ENCODE peak calls at places on chromosomes 6 and 20, in six cellular contexts. B, K, M, A, I and T are unnamed samples.

GRCh38 chr20:54479138-54479906 is 3.9 kb downstream of the DOK5 start:
- DNase-seq in B (no peak), K (peak), M (peak), A (no peak), I (no peak), T (no peak)

GRCh38 chr6:50720623-50721022 is 7.3 kb downstream of the TFAP2D start:
- DNase-seq in B (no peak), K (no peak), M (peak), A (peak), I (no peak), T (no peak)

GRCh38 chr6:37289931-37290330 is 32.0 kb upstream of the TMEM217 start:
- DNase-seq in B (no peak), K (no peak), M (no peak), A (no peak), I (no peak), T (no peak)

GRCh38 chr20:33803921-33804337 is 7.2 kb upstream of the CHMP4B start:
- DNase-seq in B (no peak), K (no peak), M (no peak), A (peak), I (no peak), T (no peak)

GRCh38 chr20:6180531-6180930 is 57.7 kb upstream of the FERMT1 start:
- DNase-seq in B (no peak), K (no peak), M (peak), A (no peak), I (no peak), T (no peak)

GRCh38 chr6:170185175-170185970 is 105.5 kb downstream of the DLL1 start:
- DNase-seq in B (no peak), K (no peak), M (no peak), A (no peak), I (no peak), T (no peak)

GRCh38 chr6:159095561-159096095 is 50.8 kb upstream of the TAGAP start:
- DNase-seq in B (no peak), K (no peak), M (no peak), A (no peak), I (peak), T (no peak)

GRCh38 chr20:64077876-64078551 is 1.3 kb downstream of the RGS19 start:
- DNase-seq in B (no peak), K (no peak), M (peak), A (no peak), I (peak), T (peak)

GRCh38 chr6:74891358-74891811 is 314.5 kb downstream of the COL12A1 start:
- DNase-seq in B (no peak), K (no peak), M (no peak), A (peak), I (no peak), T (no peak)

GRCh38 chr6:125421853-125422252 is 120.1 kb upstream of the HDDC2 start:
- DNase-seq in B (no peak), K (no peak), M (no peak), A (peak), I (no peak), T (no peak)

GRCh38 chr6:45608252-45608911 is 230.6 kb upstream of the SUPT3H start:
- DNase-seq in B (no peak), K (no peak), M (peak), A (peak), I (no peak), T (no peak)

GRCh38 chr6:16840291-16840690 is 79.0 kb upstream of the ATXN1 start:
- DNase-seq in B (no peak), K (no peak), M (peak), A (no peak), I (no peak), T (peak)

GRCh38 chr20:4875578-4876067 is 125.7 kb downstream of the SLC23A2 start:
- DNase-seq in B (no peak), K (no peak), M (no peak), A (no peak), I (peak), T (no peak)

GRCh38 chr20:64280460-64280843 is 24.9 kb downstream of the PCMTD2 start:
- DNase-seq in B (no peak), K (no peak), M (no peak), A (no peak), I (no peak), T (no peak)

GRCh38 chr20:59920944-59921343 is 12.5 kb downstream of the SYCP2 start:
- DNase-seq in B (no peak), K (no peak), M (no peak), A (no peak), I (no peak), T (no peak)

GRCh38 chr6:120451508-120451907 is 882.8 kb downstream of the TBC1D32 start:
- DNase-seq in B (no peak), K (no peak), M (no peak), A (no peak), I (no peak), T (no peak)

GRCh38 chr6:42896178-42896719 is 16.8 kb downstream of the RPL7L1 start:
- DNase-seq in B (no peak), K (no peak), M (no peak), A (no peak), I (no peak), T (no peak)

GRCh38 chr20:58718729-58719128 is 26.1 kb downstream of the NPEPL1 start:
- DNase-seq in B (no peak), K (no peak), M (peak), A (no peak), I (no peak), T (no peak)

GRCh38 chr20:38604873-38605303 is 3.3 kb downstream of the ARHGAP40 start:
- DNase-seq in B (peak), K (peak), M (no peak), A (peak), I (no peak), T (no peak)

GRCh38 chr6:79280756-79281155 is 46.3 kb upstream of the HMGN3 start:
- DNase-seq in B (no peak), K (no peak), M (no peak), A (no peak), I (no peak), T (no peak)

GRCh38 chr6:12363651-12364381 is 73.7 kb downstream of the EDN1 start:
- DNase-seq in B (peak), K (peak), M (peak), A (no peak), I (peak), T (peak)

GRCh38 chr6:143579703-143580102 is 68.2 kb upstream of the FUCA2 start:
- DNase-seq in B (no peak), K (no peak), M (no peak), A (peak), I (no peak), T (no peak)

GRCh38 chr6:42041131-42042055 is 8.9 kb upstream of the TAF8 start:
- DNase-seq in B (no peak), K (no peak), M (no peak), A (no peak), I (no peak), T (no peak)

GRCh38 chr20:10469599-10469998 is 34.5 kb downstream of the SLX4IP start:
- DNase-seq in B (peak), K (peak), M (peak), A (peak), I (peak), T (peak)

GRCh38 chr20:36919715-36920333 is 31.7 kb downstream of the SAMHD1 start:
- DNase-seq in B (peak), K (peak), M (peak), A (peak), I (peak), T (peak)

GRCh38 chr20:53609501-53610445 is 16.1 kb upstream of the ZNF217 start:
- DNase-seq in B (peak), K (no peak), M (peak), A (peak), I (peak), T (no peak)

GRCh38 chr6:146955570-146955969 is 248.6 kb upstream of the STXBP5 start:
- DNase-seq in B (no peak), K (no peak), M (no peak), A (no peak), I (no peak), T (no peak)

GRCh38 chr6:30234361-30234760 is 21.2 kb upstream of the TRIM26 start:
- DNase-seq in B (no peak), K (no peak), M (peak), A (no peak), I (no peak), T (no peak)

GRCh38 chr20:41508335-41508734 is 109.8 kb downstream of the CHD6 start:
- DNase-seq in B (no peak), K (no peak), M (no peak), A (no peak), I (no peak), T (no peak)
- TF ChIP-seq CTCF in B (no peak), K (peak), M (no peak), A (no peak), I (no peak), T (no peak)

GRCh38 chr6:166672624-166673165 is 45.6 kb upstream of the RPS6KA2 start:
- DNase-seq in B (no peak), K (no peak), M (no peak), A (no peak), I (no peak), T (no peak)
- TF ChIP-seq CTCF in B (no peak), K (no peak), M (no peak), A (no peak), I (no peak), T (no peak)

DNA sequence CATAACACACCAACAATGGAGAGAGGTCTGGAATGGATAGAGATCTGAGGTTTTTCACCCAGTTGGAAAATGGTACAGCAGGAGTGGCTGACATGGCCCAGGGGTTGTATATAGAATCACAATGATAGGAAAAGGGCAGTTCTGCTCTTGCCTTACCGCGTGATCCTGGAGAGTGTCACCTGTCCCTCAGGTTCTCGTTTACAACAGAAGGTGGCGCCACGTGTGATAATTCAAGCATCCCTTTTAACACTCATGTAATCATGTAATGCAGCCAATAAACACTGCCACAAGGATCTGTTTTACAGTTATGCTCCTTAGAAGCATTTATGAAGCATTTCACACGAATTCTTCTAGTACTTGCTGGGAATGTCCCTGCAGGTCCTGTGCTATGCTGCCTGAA is 12.9 kb upstream of the WFDC2 start:
- DNase-seq in B (no peak), K (peak), M (peak), A (peak), I (peak), T (peak)
- TF ChIP-seq CTCF in B (peak), K (peak), M (peak), A (peak), I (peak), T (peak)

DNA sequence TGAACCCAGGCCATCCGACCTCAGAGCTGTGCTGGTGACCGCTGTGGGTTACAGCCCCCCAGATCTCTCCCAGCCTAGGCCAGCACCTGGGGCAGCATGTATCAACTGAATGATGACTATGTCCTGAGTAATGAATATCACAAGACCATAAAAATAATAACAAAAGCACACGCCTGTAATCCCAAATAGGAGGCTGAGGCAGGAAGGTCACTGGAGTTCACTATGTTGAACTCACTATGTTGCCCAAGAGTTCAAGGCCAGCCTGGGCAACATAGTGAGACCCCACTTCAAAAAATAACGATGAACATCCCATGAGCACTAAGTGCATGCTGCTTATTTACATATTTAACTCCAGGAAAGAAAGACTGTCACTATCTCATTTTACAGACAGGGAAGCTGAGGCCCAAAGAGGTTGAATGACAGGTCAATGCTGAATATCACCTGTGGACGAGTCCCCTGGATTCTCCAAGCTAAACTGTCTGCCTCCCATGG is 92.3 kb downstream of the NFATC2 start:
- DNase-seq in B (no peak), K (no peak), M (no peak), A (no peak), I (no peak), T (no peak)
- TF ChIP-seq CTCF in B (no peak), K (no peak), M (no peak), A (no peak), I (no peak), T (no peak)

DNA sequence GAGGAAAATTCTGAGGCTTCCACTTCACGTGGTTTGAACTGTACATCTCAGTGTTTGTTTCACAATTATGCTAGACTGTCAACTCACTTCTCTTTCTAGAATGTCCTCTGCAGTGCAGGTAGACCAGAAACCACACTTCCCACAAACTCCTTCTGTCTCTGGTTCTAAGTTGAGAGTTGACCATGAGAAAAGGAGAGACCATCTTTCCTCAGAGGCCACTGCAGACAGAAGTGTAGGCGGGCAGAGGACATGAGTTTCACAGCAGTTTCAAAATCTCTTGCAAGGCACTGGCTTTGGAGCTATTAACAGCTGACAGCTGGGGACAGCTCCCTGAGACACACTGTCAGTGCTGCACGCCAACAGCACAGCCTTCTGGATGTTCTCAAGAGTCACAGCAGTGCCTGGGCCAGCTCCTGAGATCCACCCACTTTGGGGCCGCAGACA is 55.4 kb upstream of the MOXD1 start:
- DNase-seq in B (no peak), K (no peak), M (peak), A (no peak), I (no peak), T (peak)
- TF ChIP-seq CTCF in B (no peak), K (no peak), M (no peak), A (peak), I (no peak), T (peak)

GRCh38 chr6:4350571-4351505 is 215.5 kb upstream of the ECI2 start:
- DNase-seq in B (no peak), K (no peak), M (no peak), A (peak), I (no peak), T (no peak)

GRCh38 chr6:4351506-4351852 is 216.1 kb upstream of the ECI2 start:
- DNase-seq in B (no peak), K (no peak), M (no peak), A (no peak), I (no peak), T (no peak)

GRCh38 chr6:4354181-4354580 is 218.8 kb upstream of the ECI2 start:
- DNase-seq in B (no peak), K (no peak), M (no peak), A (no peak), I (no peak), T (no peak)

GRCh38 chr6:4352731-4353130 is 217.4 kb upstream of the ECI2 start:
- DNase-seq in B (no peak), K (no peak), M (no peak), A (no peak), I (no peak), T (no peak)

DNA sequence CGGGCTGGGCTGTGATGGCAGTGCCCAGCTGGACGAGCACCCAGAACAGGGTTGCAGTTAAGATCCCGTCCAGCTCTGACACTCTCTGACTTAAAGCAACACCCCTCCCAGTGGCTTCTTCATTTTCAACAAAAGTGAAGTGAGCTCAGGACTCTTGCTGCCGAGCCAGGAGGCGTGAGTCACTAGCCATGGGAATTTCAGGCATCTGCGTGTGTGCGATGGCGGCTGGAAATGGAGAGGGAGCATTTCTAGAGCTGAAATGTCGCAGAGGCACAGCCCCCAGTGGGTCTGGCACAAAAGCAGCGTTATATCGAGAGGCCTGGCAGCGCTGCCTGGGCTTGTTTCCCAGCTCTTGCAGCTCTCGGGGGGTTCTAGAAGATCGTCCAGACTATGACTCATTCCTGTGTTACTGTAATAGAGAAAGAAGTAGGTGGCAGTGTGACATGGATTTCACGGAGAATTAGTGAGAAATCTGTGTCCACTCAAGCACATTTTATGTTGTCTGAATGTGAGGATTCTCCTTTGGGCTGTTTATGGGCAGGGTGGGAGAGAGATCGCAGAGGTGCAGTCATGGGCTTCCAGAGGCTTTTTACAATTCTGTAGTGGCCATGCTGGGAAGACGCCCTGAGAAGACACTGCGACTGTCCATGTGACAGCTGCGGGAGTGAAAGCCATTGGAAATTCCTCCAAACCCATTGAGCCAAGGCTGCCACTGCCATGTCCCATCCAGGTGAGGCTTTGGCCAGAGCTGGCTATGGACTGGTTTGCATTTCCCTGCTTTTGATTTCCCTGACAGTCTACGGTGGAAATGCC is 216.7 kb upstream of the ECI2 start:
- DNase-seq in B (peak), K (no peak), M (peak), A (peak), I (no peak), T (no peak)
- TF ChIP-seq CTCF in B (peak), K (no peak), M (no peak), A (peak), I (no peak), T (no peak)

GRCh38 chr6:20404641-20405032 is 3.0 kb downstream of the E2F3 start:
- DNase-seq in B (peak), K (peak), M (peak), A (peak), I (peak), T (peak)
- TF ChIP-seq CTCF in B (peak), K (peak), M (peak), A (peak), I (peak), T (peak)

GRCh38 chr20:13261460-13262301 is 40.6 kb downstream of the ISM1 start:
- DNase-seq in B (peak), K (peak), M (peak), A (peak), I (peak), T (peak)
- TF ChIP-seq CTCF in B (peak), K (peak), M (peak), A (peak), I (peak), T (peak)

DNA sequence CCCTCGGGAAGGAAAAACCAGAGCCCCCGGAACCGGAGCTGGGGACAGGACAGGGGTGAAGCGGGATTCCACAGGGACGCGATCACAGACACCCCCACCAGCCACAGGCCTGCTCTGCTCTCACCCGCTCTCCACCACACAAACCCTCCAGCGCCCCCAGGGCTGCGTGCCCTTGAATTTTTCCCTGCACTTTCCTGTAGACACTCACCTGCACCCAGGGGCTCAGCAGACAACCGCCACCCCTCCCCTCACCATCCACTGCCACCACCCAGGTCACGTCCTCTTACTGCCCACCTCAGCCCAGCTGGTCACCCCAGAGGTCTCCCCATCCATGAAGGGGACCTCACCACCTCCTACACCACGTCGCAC is 631 bp downstream of the ULBP2 start:
- DNase-seq in B (no peak), K (no peak), M (no peak), A (no peak), I (no peak), T (no peak)
- TF ChIP-seq CTCF in B (no peak), K (no peak), M (no peak), A (no peak), I (peak), T (no peak)

GRCh38 chr20:2139250-2139649 is 37.6 kb downstream of the STK35 start:
- DNase-seq in B (no peak), K (no peak), M (no peak), A (no peak), I (no peak), T (no peak)
- TF ChIP-seq CTCF in B (no peak), K (no peak), M (no peak), A (no peak), I (no peak), T (no peak)